ENCODE peak calls at places on chromosomes 7 and 10, in eight cellular contexts. H is ovary; L is naive thymus-derived CD4-positive, alpha-beta T cell; D is LoVo; P is DMS153; S is C1 segment of cervical spinal cord; J is stimulated activated CD4-positive, alpha-beta T cell treated with anti-CD3 and anti-CD28 coated beads, Interleukin-1b, Interleukin-23, amount 100 ng/mL, for 1 hour; Z is NCI-H1092. F is an unnamed sample.

GRCh38 chr7:148783801-148784527 is 85.3 kb downstream of the CUL1 start:
- DNase-seq in H (no peak), L (no peak), D (no peak), P (no peak), S (no peak), J (no peak), Z (no peak), F (no peak)

GRCh38 chr7:5692112-5692844 is 89.2 kb downstream of the RNF216 start:
- DNase-seq in H (peak; percentile 75), L (no peak), D (no peak), P (no peak), S (peak; percentile 40), J (no peak), Z (no peak), F (peak; percentile 97)

GRCh38 chr10:15035385-15036301 is 8.1 kb upstream of the OLAH start:
- DNase-seq in H (no peak), L (no peak), D (no peak), P (no peak), S (peak; percentile 3), J (no peak), Z (no peak), F (peak; percentile 93)

GRCh38 chr10:31194986-31195385 is 124.0 kb upstream of the ZEB1 start:
- DNase-seq in H (no peak), L (no peak), D (no peak), P (no peak), S (no peak), J (no peak), Z (no peak), F (no peak)

GRCh38 chr10:93850484-93851015 is 43.2 kb upstream of the SLC35G1 start:
- DNase-seq in H (no peak), L (no peak), D (no peak), P (no peak), S (no peak), J (no peak), Z (no peak), F (no peak)

GRCh38 chr10:76733441-76733840 is 904.2 kb downstream of the KCNMA1 start:
- DNase-seq in H (no peak), L (no peak), D (no peak), P (no peak), S (no peak), J (no peak), Z (no peak), F (no peak)

GRCh38 chr10:62614389-62615157 is 189.9 kb upstream of the ADO start:
- DNase-seq in H (no peak), L (no peak), D (no peak), P (no peak), S (no peak), J (no peak), Z (no peak), F (peak; percentile 29)

GRCh38 chr7:19572566-19572965 is 136.3 kb downstream of the POLR1F start:
- DNase-seq in H (no peak), L (no peak), D (no peak), P (no peak), S (no peak), J (no peak), Z (no peak), F (peak; percentile 83)

GRCh38 chr10:121751191-121751760 is 153.0 kb upstream of the FGFR2 start:
- DNase-seq in H (no peak), L (no peak), D (no peak), P (no peak), S (no peak), J (no peak), Z (no peak), F (no peak)

GRCh38 chr10:72764151-72764550 is 72.2 kb downstream of the MCU start:
- DNase-seq in H (no peak), L (no peak), D (peak; percentile 27), P (no peak), S (no peak), J (no peak), Z (no peak), F (peak; percentile 87)

GRCh38 chr10:66836057-66836456 is 89.8 kb upstream of the LRRTM3 start:
- DNase-seq in H (no peak), L (no peak), D (no peak), P (no peak), S (no peak), J (no peak), Z (no peak), F (peak; percentile 78)

GRCh38 chr7:74059681-74060588 is 23.7 kb upstream of the LIMK1 start:
- DNase-seq in H (peak; percentile 51), L (no peak), D (peak; percentile 84), P (no peak), S (no peak), J (no peak), Z (peak; percentile 50), F (no peak)

GRCh38 chr7:108529341-108529740 is 3.4 kb upstream of the PNPLA8 start:
- DNase-seq in H (no peak), L (no peak), D (no peak), P (no peak), S (no peak), J (no peak), Z (no peak), F (no peak)

GRCh38 chr7:133119067-133119466 is 37.2 kb upstream of the CHCHD3 start:
- DNase-seq in H (no peak), L (no peak), D (no peak), P (no peak), S (no peak), J (no peak), Z (no peak), F (no peak)

GRCh38 chr7:148058092-148058491 is 532.5 kb upstream of the C7orf33 start:
- DNase-seq in H (no peak), L (no peak), D (no peak), P (peak; percentile 99), S (no peak), J (no peak), Z (peak; percentile 98), F (no peak)

GRCh38 chr7:150949564-150949963 is 28.6 kb downstream of the KCNH2 start:
- DNase-seq in H (no peak), L (no peak), D (no peak), P (no peak), S (no peak), J (no peak), Z (no peak), F (peak; percentile 40)

GRCh38 chr10:68562666-68563522 is 2.8 kb downstream of the TET1 start:
- DNase-seq in H (no peak), L (peak; percentile 6), D (no peak), P (peak; percentile 21), S (no peak), J (no peak), Z (no peak), F (peak; percentile 60)

GRCh38 chr10:121514141-121514865 is 83.9 kb downstream of the FGFR2 start:
- DNase-seq in H (no peak), L (no peak), D (no peak), P (no peak), S (no peak), J (no peak), Z (no peak), F (no peak)

GRCh38 chr7:29946428-29947186 is 43.0 kb downstream of the SCRN1 start:
- DNase-seq in H (peak; percentile 48), L (no peak), D (no peak), P (no peak), S (no peak), J (no peak), Z (no peak), F (peak; percentile 10)

GRCh38 chr7:159196584-159196983 is 51.9 kb upstream of the VIPR2 start:
- DNase-seq in H (no peak), L (no peak), D (no peak), P (no peak), S (no peak), J (no peak), Z (no peak), F (no peak)

GRCh38 chr10:11236234-11236633 is 218.6 kb downstream of the CELF2 start:
- DNase-seq in H (no peak), L (peak; percentile 29), D (no peak), P (no peak), S (no peak), J (no peak), Z (no peak), F (no peak)

GRCh38 chr10:21662635-21663034 is 128.6 kb downstream of the MLLT10 start:
- DNase-seq in H (no peak), L (no peak), D (no peak), P (no peak), S (no peak), J (no peak), Z (no peak), F (no peak)

GRCh38 chr10:113362645-113363091 is 190.2 kb upstream of the HABP2 start:
- DNase-seq in H (no peak), L (no peak), D (peak; percentile 28), P (no peak), S (no peak), J (no peak), Z (no peak), F (peak; percentile 23)

GRCh38 chr7:65233409-65234034 is 140.1 kb upstream of the ZNF92 start:
- DNase-seq in H (no peak), L (no peak), D (no peak), P (no peak), S (no peak), J (no peak), Z (no peak), F (no peak)

GRCh38 chr7:22152690-22153089 is 204.3 kb downstream of the RAPGEF5 start:
- DNase-seq in H (no peak), L (no peak), D (no peak), P (no peak), S (no peak), J (no peak), Z (no peak), F (no peak)